ENCODE peak calls at places on chromosomes 16 and 17, in ten cellular contexts. I is cardiac muscle cell, H is non-pigmented ciliary epithelial cell, E is adrenal gland, P is HT-29, C is tibial artery, B is nucleus accumbens, Z is AG10803, V is heart right ventricle, T is cardiac fibroblast. J is an unnamed sample.

GRCh38 chr16:89720859-89721643 is at the start of the genes VPS9D1 and ZNF276:
- DNase-seq in P (peak), Z (peak), C (peak), E (peak), H (no peak), T (peak), I (peak), B (peak), V (peak), J (peak)

GRCh38 chr16:84581161-84581560 is 36.7 kb downstream of the COTL1 start:
- DNase-seq in V (no peak), P (no peak), E (no peak), I (no peak), C (no peak), T (no peak), H (no peak), Z (no peak), B (no peak), J (no peak)

GRCh38 chr17:67315865-67316264 is 50.5 kb downstream of the PSMD12 start:
- DNase-seq in V (no peak), Z (no peak), H (no peak), B (no peak), C (no peak), P (no peak), I (no peak), T (no peak), E (no peak), J (no peak)

GRCh38 chr16:65667013-65667578 is 545.2 kb upstream of the CDH11 start:
- DNase-seq in T (peak), P (no peak), C (no peak), B (no peak), E (no peak), I (peak), H (no peak), Z (peak), V (no peak), J (no peak)

GRCh38 chr17:69609495-69610315 is 195.2 kb downstream of the MAP2K6 start:
- DNase-seq in E (no peak), P (peak), T (peak), Z (peak), H (no peak), V (no peak), I (peak), C (peak), B (no peak), J (peak)

GRCh38 chr17:27657620-27658019 is 26.6 kb downstream of the LGALS9 start:
- DNase-seq in V (no peak), I (peak), H (no peak), P (peak), T (peak), C (no peak), E (no peak), Z (no peak), B (no peak), J (no peak)

GRCh38 chr16:87062569-87063442 is 254.4 kb downstream of the C16orf95 start:
- DNase-seq in H (no peak), I (peak), C (peak), B (peak), T (peak), E (peak), V (peak), Z (peak), P (peak), J (peak)

GRCh38 chr16:56773531-56773930 is 43.6 kb downstream of the NUP93 start:
- DNase-seq in B (no peak), P (no peak), T (no peak), V (no peak), I (no peak), Z (no peak), C (no peak), H (no peak), E (no peak), J (no peak)

GRCh38 chr17:12613566-12613965 is 52.1 kb upstream of the MYOCD start:
- DNase-seq in T (peak), I (no peak), H (no peak), E (no peak), B (no peak), C (no peak), V (no peak), Z (peak), P (no peak), J (no peak)

GRCh38 chr17:65018612-65019290 is 37.8 kb downstream of the GNA13 start:
- DNase-seq in B (no peak), H (no peak), I (peak), C (no peak), Z (peak), T (no peak), V (no peak), E (no peak), P (no peak), J (no peak)

GRCh38 chr17:49707246-49707607 is 537 bp downstream of the SLC35B1 start:
- DNase-seq in I (no peak), C (no peak), T (peak), H (no peak), P (no peak), B (no peak), Z (no peak), V (no peak), E (no peak), J (no peak)

GRCh38 chr17:48550313-48551205 is 5.7 kb upstream of the HOXB2 start:
- DNase-seq in Z (no peak), V (no peak), I (no peak), P (no peak), E (no peak), T (no peak), B (no peak), C (no peak), H (no peak), J (no peak)

GRCh38 chr16:63467513-63467912 is 1431.3 kb upstream of the CDH8 start:
- DNase-seq in E (no peak), C (no peak), B (no peak), P (no peak), H (no peak), V (no peak), I (no peak), Z (no peak), T (no peak), J (no peak)

GRCh38 chr16:30658731-30659506 is 688 bp downstream of the FBRS start:
- DNase-seq in B (peak), C (peak), H (peak), T (peak), I (peak), P (peak), Z (peak), E (peak), V (peak), J (peak)

GRCh38 chr16:84982434-84982833 is 28.9 kb downstream of the ZDHHC7 start:
- DNase-seq in P (no peak), Z (no peak), H (no peak), C (no peak), T (no peak), E (no peak), I (peak), V (no peak), B (no peak), J (peak)

GRCh38 chr17:41966453-41967140 is at the start of gene CNP:
- DNase-seq in Z (peak), V (peak), I (peak), T (peak), P (peak), E (peak), C (peak), B (peak), H (no peak), J (peak)

GRCh38 chr17:2795412-2796163 is 650 bp upstream of the RAP1GAP2 start:
- DNase-seq in E (no peak), P (no peak), H (no peak), C (no peak), T (no peak), B (no peak), Z (no peak), V (no peak), I (no peak), J (no peak)

GRCh38 chr16:46859719-46860152 is 24.4 kb upstream of the GPT2 start:
- DNase-seq in T (peak), Z (peak), H (peak), B (no peak), E (peak), P (peak), V (no peak), C (no peak), I (no peak), J (no peak)

GRCh38 chr16:6897910-6898475 is 434.7 kb upstream of the RBFOX1 start:
- DNase-seq in B (no peak), Z (no peak), P (no peak), V (no peak), H (no peak), T (no peak), I (no peak), E (no peak), C (no peak), J (peak)

GRCh38 chr16:9191274-9191850 is 99.9 kb downstream of the HAPSTR1 start:
- DNase-seq in B (no peak), V (no peak), I (no peak), Z (no peak), E (no peak), T (no peak), H (no peak), C (no peak), P (no peak), J (no peak)

GRCh38 chr17:21495281-21495680 is 119.1 kb downstream of the KCNJ12 start:
- DNase-seq in Z (no peak), P (no peak), I (no peak), B (no peak), H (no peak), V (no peak), E (no peak), C (no peak), T (no peak), J (peak)

GRCh38 chr16:8575399-8575798 is 14.9 kb downstream of the TMEM114 start:
- DNase-seq in E (no peak), V (no peak), Z (no peak), B (no peak), C (no peak), T (no peak), H (no peak), I (no peak), P (no peak), J (no peak)

GRCh38 chr17:82593590-82594087 is 54.6 kb downstream of the WDR45B start:
- DNase-seq in V (no peak), E (no peak), P (no peak), H (no peak), C (no peak), T (no peak), Z (no peak), B (no peak), I (no peak), J (no peak)

GRCh38 chr17:29565643-29566472 is 979 bp downstream of the ABHD15 start:
- DNase-seq in I (peak), T (no peak), B (no peak), Z (no peak), C (no peak), P (peak), V (peak), H (no peak), E (peak), J (peak)

GRCh38 chr16:87733190-87733589 is 32.6 kb downstream of the KLHDC4 start:
- DNase-seq in I (no peak), V (no peak), T (no peak), H (no peak), B (no peak), C (no peak), P (no peak), Z (no peak), E (no peak), J (no peak)

J was measured in thyroid gland.